ENCODE peak calls at places on chromosome 9, in seven cellular contexts. One of them, this sample, is unnamed. For H3K4me1, the result is how much of the 10 kb centered on the place peaks cover.

GRCh38 chr9:125049212-125049611 is 94.1 kb downstream of the SCAI start:
- DNase-seq in heart right ventricle: no peak
- DNase-seq in IMR-90: peak
- DNase-seq in fibroblast of lung: peak
- DNase-seq in GM23338: no peak
- DNase-seq in PC-3: no peak
- DNase-seq in testis: no peak
- DNase-seq in this sample: no peak

GRCh38 chr9:20357207-20357503 is 265.1 kb downstream of the MLLT3 start:
- DNase-seq in heart right ventricle: no peak
- DNase-seq in IMR-90: no peak
- DNase-seq in fibroblast of lung: no peak
- DNase-seq in GM23338: no peak
- DNase-seq in PC-3: no peak
- DNase-seq in testis: no peak
- DNase-seq in this sample: no peak

GRCh38 chr9:125418404-125418803 is 156.8 kb downstream of the GAPVD1 start:
- DNase-seq in heart right ventricle: no peak
- DNase-seq in IMR-90: peak
- DNase-seq in fibroblast of lung: peak
- DNase-seq in GM23338: no peak
- DNase-seq in PC-3: no peak
- DNase-seq in testis: no peak
- DNase-seq in this sample: no peak

GRCh38 chr9:114372971-114373591 is 14.7 kb downstream of the AKNA start:
- DNase-seq in heart right ventricle: peak
- DNase-seq in IMR-90: no peak
- DNase-seq in fibroblast of lung: no peak
- DNase-seq in GM23338: no peak
- DNase-seq in PC-3: no peak
- DNase-seq in testis: peak
- DNase-seq in this sample: no peak

GRCh38 chr9:113154936-113155335 is 4.1 kb downstream of the SLC31A2 start:
- DNase-seq in heart right ventricle: no peak
- DNase-seq in IMR-90: peak
- DNase-seq in fibroblast of lung: no peak
- DNase-seq in GM23338: no peak
- DNase-seq in PC-3: no peak
- DNase-seq in testis: no peak
- DNase-seq in this sample: no peak

GRCh38 chr9:135088348-135088978 is 995 bp downstream of the OLFM1 start:
- DNase-seq in heart right ventricle: no peak
- DNase-seq in IMR-90: no peak
- DNase-seq in fibroblast of lung: no peak
- DNase-seq in GM23338: peak
- DNase-seq in PC-3: no peak
- DNase-seq in testis: no peak
- DNase-seq in this sample: no peak

GRCh38 chr9:38724749-38725148 is 4.8 kb upstream of the FAM240B start:
- DNase-seq in heart right ventricle: no peak
- DNase-seq in IMR-90: no peak
- DNase-seq in fibroblast of lung: no peak
- DNase-seq in GM23338: no peak
- DNase-seq in PC-3: no peak
- DNase-seq in testis: no peak
- DNase-seq in this sample: no peak

GRCh38 chr9:85645909-85646627 is 95.7 kb downstream of the AGTPBP1 start:
- DNase-seq in heart right ventricle: no peak
- DNase-seq in IMR-90: no peak
- DNase-seq in fibroblast of lung: no peak
- DNase-seq in GM23338: no peak
- DNase-seq in PC-3: no peak
- DNase-seq in testis: no peak
- DNase-seq in this sample: no peak

GRCh38 chr9:15192856-15193255 is 114.2 kb downstream of the TTC39B start:
- DNase-seq in heart right ventricle: no peak
- DNase-seq in IMR-90: no peak
- DNase-seq in fibroblast of lung: no peak
- DNase-seq in GM23338: no peak
- DNase-seq in PC-3: no peak
- DNase-seq in testis: no peak
- DNase-seq in this sample: no peak

GRCh38 chr9:124485936-124486335 is 21.3 kb downstream of the NR5A1 start:
- DNase-seq in heart right ventricle: no peak
- DNase-seq in IMR-90: no peak
- DNase-seq in fibroblast of lung: no peak
- DNase-seq in GM23338: no peak
- DNase-seq in PC-3: no peak
- DNase-seq in testis: no peak
- DNase-seq in this sample: no peak

GRCh38 chr9:38707885-38708640 is 11.9 kb downstream of the FAM240B start:
- DNase-seq in heart right ventricle: no peak
- DNase-seq in IMR-90: no peak
- DNase-seq in fibroblast of lung: no peak
- DNase-seq in GM23338: peak
- DNase-seq in PC-3: peak
- DNase-seq in testis: no peak
- DNase-seq in this sample: no peak

GRCh38 chr9:95091971-95092320 is 225.6 kb downstream of the FANCC start:
- DNase-seq in heart right ventricle: no peak
- DNase-seq in IMR-90: peak
- DNase-seq in fibroblast of lung: peak
- DNase-seq in GM23338: no peak
- DNase-seq in PC-3: peak
- DNase-seq in testis: no peak
- DNase-seq in this sample: peak

GRCh38 chr9:536597-537511 is 304.6 kb upstream of the DMRT1 start:
- DNase-seq in heart right ventricle: no peak
- DNase-seq in IMR-90: no peak
- DNase-seq in fibroblast of lung: no peak
- DNase-seq in GM23338: no peak
- DNase-seq in PC-3: no peak
- DNase-seq in testis: no peak
- DNase-seq in this sample: no peak

GRCh38 chr9:128190516-128191405 is 611 bp downstream of the CIZ1 start:
- DNase-seq in heart right ventricle: peak
- DNase-seq in IMR-90: no peak
- DNase-seq in fibroblast of lung: no peak
- DNase-seq in GM23338: peak
- DNase-seq in PC-3: no peak
- DNase-seq in testis: peak
- DNase-seq in this sample: no peak

GRCh38 chr9:14313951-14314423 is at the start of gene NFIB:
- DNase-seq in heart right ventricle: peak
- DNase-seq in IMR-90: peak
- DNase-seq in fibroblast of lung: peak
- DNase-seq in GM23338: peak
- DNase-seq in PC-3: peak
- DNase-seq in testis: peak
- DNase-seq in this sample: no peak

GRCh38 chr9:38119570-38119969 is 50.5 kb upstream of the SHB start:
- DNase-seq in heart right ventricle: no peak
- DNase-seq in IMR-90: no peak
- DNase-seq in fibroblast of lung: peak
- DNase-seq in GM23338: no peak
- DNase-seq in PC-3: peak
- DNase-seq in testis: no peak
- DNase-seq in this sample: no peak

GRCh38 chr9:69173497-69173890 is 583 bp upstream of the TJP2 start:
- DNase-seq in heart right ventricle: no peak
- DNase-seq in IMR-90: no peak
- DNase-seq in fibroblast of lung: peak
- DNase-seq in GM23338: peak
- DNase-seq in PC-3: no peak
- DNase-seq in testis: no peak
- DNase-seq in this sample: peak

GRCh38 chr9:126225611-126226609 is 100.7 kb upstream of the MVB12B start:
- DNase-seq in heart right ventricle: no peak
- DNase-seq in IMR-90: no peak
- DNase-seq in fibroblast of lung: no peak
- DNase-seq in GM23338: no peak
- DNase-seq in PC-3: no peak
- DNase-seq in testis: no peak
- DNase-seq in this sample: no peak

GRCh38 chr9:112086627-112087026 is 88.5 kb downstream of the SUSD1 start:
- DNase-seq in heart right ventricle: no peak
- DNase-seq in IMR-90: peak
- DNase-seq in fibroblast of lung: peak
- DNase-seq in GM23338: peak
- DNase-seq in PC-3: peak
- DNase-seq in testis: no peak
- DNase-seq in this sample: no peak

GRCh38 chr9:115992834-115993233 is 160.8 kb upstream of the PAPPA start:
- DNase-seq in heart right ventricle: no peak
- DNase-seq in IMR-90: peak
- DNase-seq in fibroblast of lung: peak
- DNase-seq in GM23338: peak
- DNase-seq in PC-3: no peak
- DNase-seq in testis: no peak
- DNase-seq in this sample: peak
- TF ChIP-seq CTCF in heart right ventricle: no peak
- TF ChIP-seq CTCF in IMR-90: peak
- TF ChIP-seq CTCF in fibroblast of lung: no peak
- TF ChIP-seq CTCF in GM23338: peak
- TF ChIP-seq CTCF in PC-3: no peak
- TF ChIP-seq CTCF in testis: no peak
- TF ChIP-seq CTCF in this sample: peak

DNA sequence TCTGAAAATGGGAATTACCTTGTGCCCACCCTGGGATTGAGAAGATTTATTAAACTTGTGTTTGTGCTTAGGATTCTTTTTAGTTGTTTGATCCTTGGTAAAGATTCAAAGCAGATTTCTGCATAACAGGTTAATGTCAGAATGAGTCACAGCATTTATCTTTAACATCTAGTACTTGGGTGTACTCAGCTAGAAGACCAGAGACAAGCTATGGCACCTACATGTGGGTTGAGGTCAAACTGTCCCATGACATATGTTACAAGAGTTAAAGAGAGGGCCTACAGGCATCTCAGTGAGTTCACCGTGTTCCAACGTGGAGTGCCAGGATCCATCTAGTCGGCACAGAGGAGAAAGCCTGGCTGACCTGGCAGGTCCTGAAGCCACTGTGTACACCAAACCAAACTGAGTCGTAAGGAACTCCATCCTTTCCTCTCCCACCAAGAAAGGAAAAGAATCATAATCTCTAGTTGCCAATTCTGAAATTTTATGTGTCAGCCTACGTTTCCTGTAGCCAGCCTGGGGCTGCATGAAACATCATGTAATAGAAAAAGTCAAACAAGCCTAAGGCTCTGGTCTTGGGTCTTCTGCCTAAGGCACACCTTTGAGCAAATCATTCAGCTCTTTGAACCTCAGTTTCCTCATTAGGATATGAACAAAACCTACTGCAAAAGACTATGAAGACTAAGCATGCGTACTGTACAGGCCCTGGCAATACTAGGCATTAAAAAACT is 73.7 kb downstream of the RCL1 start:
- DNase-seq in heart right ventricle: no peak
- DNase-seq in IMR-90: peak
- DNase-seq in fibroblast of lung: peak
- DNase-seq in GM23338: no peak
- DNase-seq in PC-3: peak
- DNase-seq in testis: no peak
- DNase-seq in this sample: peak
- H3K27ac ChIP-seq in heart right ventricle: no peak
- H3K27ac ChIP-seq in IMR-90: no peak
- H3K27ac ChIP-seq in fibroblast of lung: no peak
- H3K27ac ChIP-seq in GM23338: no peak
- H3K27ac ChIP-seq in PC-3: peak
- H3K27ac ChIP-seq in testis: peak
- H3K27ac ChIP-seq in this sample: no peak

GRCh38 chr9:18360005-18360404 is 113.9 kb upstream of the ADAMTSL1 start:
- DNase-seq in heart right ventricle: no peak
- DNase-seq in IMR-90: no peak
- DNase-seq in fibroblast of lung: no peak
- DNase-seq in GM23338: no peak
- DNase-seq in PC-3: no peak
- DNase-seq in testis: no peak
- DNase-seq in this sample: no peak

GRCh38 chr9:18361621-18362020 is 112.3 kb upstream of the ADAMTSL1 start:
- DNase-seq in heart right ventricle: no peak
- DNase-seq in IMR-90: no peak
- DNase-seq in fibroblast of lung: no peak
- DNase-seq in GM23338: no peak
- DNase-seq in PC-3: no peak
- DNase-seq in testis: no peak
- DNase-seq in this sample: no peak

GRCh38 chr9:18366184-18366583 is 107.8 kb upstream of the ADAMTSL1 start:
- DNase-seq in heart right ventricle: no peak
- DNase-seq in IMR-90: no peak
- DNase-seq in fibroblast of lung: no peak
- DNase-seq in GM23338: no peak
- DNase-seq in PC-3: no peak
- DNase-seq in testis: no peak
- DNase-seq in this sample: no peak

GRCh38 chr9:18365651-18366050 is 108.3 kb upstream of the ADAMTSL1 start:
- DNase-seq in heart right ventricle: no peak
- DNase-seq in IMR-90: no peak
- DNase-seq in fibroblast of lung: no peak
- DNase-seq in GM23338: no peak
- DNase-seq in PC-3: no peak
- DNase-seq in testis: no peak
- DNase-seq in this sample: no peak

GRCh38 chr9:18362901-18363685 is 110.9 kb upstream of the ADAMTSL1 start:
- DNase-seq in heart right ventricle: no peak
- DNase-seq in IMR-90: peak
- DNase-seq in fibroblast of lung: peak
- DNase-seq in GM23338: no peak
- DNase-seq in PC-3: no peak
- DNase-seq in testis: no peak
- DNase-seq in this sample: no peak
- H3K4me1 ChIP-seq in heart right ventricle: under half
- H3K4me1 ChIP-seq in IMR-90: under half
- H3K4me1 ChIP-seq in fibroblast of lung: under half
- H3K4me1 ChIP-seq in GM23338: under half
- H3K4me1 ChIP-seq in PC-3: under half
- H3K4me1 ChIP-seq in testis: under half
- H3K4me1 ChIP-seq in this sample: under half

DNA sequence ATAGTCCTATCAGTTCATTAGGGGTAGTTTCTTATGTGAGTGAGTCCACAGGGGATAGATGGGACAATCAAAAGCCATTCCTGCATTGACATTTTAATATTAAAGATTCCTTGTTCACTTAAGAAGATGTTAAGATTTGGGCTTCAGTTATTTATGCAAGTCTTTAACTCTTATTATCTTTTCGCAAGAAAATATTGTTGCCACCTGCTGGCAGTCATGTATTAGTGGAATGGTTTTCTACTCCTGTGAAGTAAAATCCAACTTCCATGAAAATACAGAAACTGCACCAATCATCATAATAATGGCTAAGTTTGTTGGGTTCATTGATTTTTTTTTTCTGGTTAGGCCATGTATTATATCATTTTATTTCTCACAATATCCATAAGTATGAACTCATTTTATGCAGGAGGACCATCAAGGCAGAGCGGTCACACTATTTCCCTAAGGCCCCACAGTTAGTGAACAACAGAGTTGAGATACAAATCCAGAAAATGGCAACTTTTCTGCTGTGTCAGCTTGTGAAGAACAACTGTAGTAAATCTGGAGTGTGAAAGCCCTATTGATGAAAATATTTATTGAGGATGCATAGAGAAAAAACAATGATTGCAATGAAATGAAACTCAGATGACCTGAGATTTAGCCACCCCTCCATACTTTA is 88.5 kb upstream of the TXNDC8 start:
- DNase-seq in heart right ventricle: no peak
- DNase-seq in IMR-90: peak
- DNase-seq in fibroblast of lung: peak
- DNase-seq in GM23338: no peak
- DNase-seq in PC-3: peak
- DNase-seq in testis: no peak
- DNase-seq in this sample: no peak
- TF ChIP-seq CTCF in heart right ventricle: peak
- TF ChIP-seq CTCF in IMR-90: peak
- TF ChIP-seq CTCF in fibroblast of lung: peak
- TF ChIP-seq CTCF in GM23338: peak
- TF ChIP-seq CTCF in PC-3: peak
- TF ChIP-seq CTCF in testis: no peak
- TF ChIP-seq CTCF in this sample: peak